ENCODE peak calls at places on chromosomes 13 and 19, in five cellular contexts. T is CD4-positive, alpha-beta memory T cell; P is stomach; E is CD4-positive, alpha-beta T cell; Y is cardiac muscle cell. X is an unnamed sample.

GRCh38 chr13:34114581-34114980 is 296.6 kb downstream of the RFC3 start:
- DNase-seq in T (no peak), Y (no peak), E (no peak), P (no peak), X (no peak)

GRCh38 chr13:63472736-63473135 is 2057.1 kb upstream of the PCDH20 start:
- DNase-seq in Y (no peak), E (no peak), P (no peak), T (no peak), X (no peak)

GRCh38 chr19:41436664-41436951 is 3.1 kb downstream of the DMAC2 start:
- DNase-seq in E (no peak), T (no peak), Y (no peak), P (no peak), X (no peak)

GRCh38 chr19:30069535-30070197 is 127.6 kb downstream of the URI1 start:
- DNase-seq in P (peak), T (no peak), Y (no peak), E (no peak), X (no peak)

GRCh38 chr13:80419416-80419815 is 78.5 kb upstream of the SPRY2 start:
- DNase-seq in T (no peak), Y (no peak), P (no peak), E (no peak), X (no peak)

GRCh38 chr13:91272235-91272777 is 75.2 kb upstream of the MIR17HG start:
- DNase-seq in Y (no peak), T (no peak), E (no peak), P (no peak), X (no peak)

GRCh38 chr13:113544071-113544891 is 40.3 kb upstream of the TFDP1 start:
- DNase-seq in Y (no peak), E (no peak), T (no peak), P (no peak), X (no peak)

GRCh38 chr19:11064831-11065303 is 24.4 kb upstream of the LDLR start:
- DNase-seq in Y (peak), P (no peak), T (no peak), E (no peak), X (no peak)

GRCh38 chr13:81760316-81760715 is 1419.4 kb upstream of the SPRY2 start:
- DNase-seq in P (no peak), Y (no peak), E (no peak), T (no peak), X (no peak)

GRCh38 chr19:13024958-13025653 is 29.8 kb downstream of the NFIX start:
- DNase-seq in T (no peak), Y (no peak), E (no peak), P (no peak), X (peak)

GRCh38 chr19:33772102-33772857 is 24.4 kb upstream of the KCTD15 start:
- DNase-seq in Y (no peak), P (no peak), T (no peak), E (no peak), X (no peak)

GRCh38 chr19:54191671-54192453 is 754 bp downstream of the TSEN34 start:
- DNase-seq in P (no peak), Y (no peak), T (no peak), E (no peak), X (no peak)

GRCh38 chr19:41195675-41196497 is 2.9 kb downstream of the CYP2S1 start:
- DNase-seq in P (no peak), E (no peak), Y (no peak), T (no peak), X (no peak)

GRCh38 chr19:51114087-51114714 is 6.0 kb upstream of the CTU1 start:
- DNase-seq in Y (no peak), E (no peak), T (no peak), P (no peak), X (no peak)

GRCh38 chr13:90968510-90968909 is 379.0 kb upstream of the MIR17HG start:
- DNase-seq in E (no peak), T (no peak), Y (peak), P (no peak), X (no peak)

GRCh38 chr19:51064534-51065220 is at the start of gene KLK13:
- DNase-seq in E (no peak), T (no peak), Y (peak), P (peak), X (no peak)

GRCh38 chr13:107124129-107124718 is 556.3 kb upstream of the ARGLU1 start:
- DNase-seq in E (no peak), T (no peak), P (no peak), Y (peak), X (no peak)

GRCh38 chr13:38883783-38884182 is 106.8 kb downstream of the STOML3 start:
- DNase-seq in P (peak), Y (no peak), E (no peak), T (no peak), X (no peak)

GRCh38 chr13:98291658-98292057 is 114.6 kb upstream of the RNF113B start:
- DNase-seq in T (no peak), E (no peak), Y (no peak), P (no peak), X (no peak)

GRCh38 chr13:49371943-49372636 is 71.8 kb downstream of the CAB39L start:
- DNase-seq in Y (no peak), E (no peak), T (peak), P (no peak), X (no peak)

GRCh38 chr13:33862006-33862405 is 44.1 kb downstream of the RFC3 start:
- DNase-seq in E (no peak), Y (no peak), P (no peak), T (no peak), X (no peak)

GRCh38 chr13:99218969-99219368 is 18.3 kb downstream of the UBAC2 start:
- DNase-seq in Y (no peak), P (no peak), E (peak), T (peak), X (no peak)

GRCh38 chr19:12936582-12936981 is 1.8 kb upstream of the CALR start:
- DNase-seq in Y (no peak), T (no peak), E (no peak), P (no peak), X (no peak)

GRCh38 chr19:49528211-49528771 is 488 bp downstream of the RCN3 start:
- DNase-seq in P (no peak), E (no peak), Y (no peak), T (no peak), X (no peak)

GRCh38 chr19:56137405-56137804 is 3.7 kb upstream of the ZNF444 start:
- DNase-seq in E (no peak), P (peak), T (no peak), Y (no peak), X (no peak)

GRCh38 chr19:11264452-11265176 is 2.3 kb upstream of the DOCK6 start:
- DNase-seq in Y (no peak), T (no peak), P (peak), E (no peak), X (no peak)

GRCh38 chr13:21137696-21138095 is 38.7 kb downstream of the SKA3 start:
- DNase-seq in Y (no peak), T (no peak), P (no peak), E (no peak), X (no peak)

GRCh38 chr19:7138402-7138801 is 68.9 kb downstream of the ZNF557 start:
- DNase-seq in P (no peak), Y (no peak), T (no peak), E (no peak), X (no peak)

GRCh38 chr13:105806335-105806920 is 729.0 kb downstream of the EFNB2 start:
- DNase-seq in T (no peak), Y (no peak), E (no peak), P (no peak), X (no peak)

GRCh38 chr19:41297628-41298326 is 12.2 kb upstream of the CCDC97 start:
- DNase-seq in T (peak), P (peak), Y (no peak), E (no peak), X (no peak)

GRCh38 chr19:50024719-50025021 is 502 bp downstream of the VRK3 start:
- DNase-seq in E (no peak), Y (no peak), T (no peak), P (no peak), X (no peak)

GRCh38 chr13:113656015-113656588 is 1.9 kb downstream of the ATP4B start:
- DNase-seq in P (peak), T (no peak), Y (no peak), E (no peak), X (no peak)

GRCh38 chr13:39148513-39148961 is 110.3 kb downstream of the NHLRC3 start:
- DNase-seq in E (no peak), P (no peak), Y (no peak), T (no peak), X (no peak)

GRCh38 chr19:41265376-41266153 is 1.4 kb downstream of the HNRNPUL1 start:
- DNase-seq in E (no peak), Y (peak), T (peak), P (peak), X (no peak)

DNA sequence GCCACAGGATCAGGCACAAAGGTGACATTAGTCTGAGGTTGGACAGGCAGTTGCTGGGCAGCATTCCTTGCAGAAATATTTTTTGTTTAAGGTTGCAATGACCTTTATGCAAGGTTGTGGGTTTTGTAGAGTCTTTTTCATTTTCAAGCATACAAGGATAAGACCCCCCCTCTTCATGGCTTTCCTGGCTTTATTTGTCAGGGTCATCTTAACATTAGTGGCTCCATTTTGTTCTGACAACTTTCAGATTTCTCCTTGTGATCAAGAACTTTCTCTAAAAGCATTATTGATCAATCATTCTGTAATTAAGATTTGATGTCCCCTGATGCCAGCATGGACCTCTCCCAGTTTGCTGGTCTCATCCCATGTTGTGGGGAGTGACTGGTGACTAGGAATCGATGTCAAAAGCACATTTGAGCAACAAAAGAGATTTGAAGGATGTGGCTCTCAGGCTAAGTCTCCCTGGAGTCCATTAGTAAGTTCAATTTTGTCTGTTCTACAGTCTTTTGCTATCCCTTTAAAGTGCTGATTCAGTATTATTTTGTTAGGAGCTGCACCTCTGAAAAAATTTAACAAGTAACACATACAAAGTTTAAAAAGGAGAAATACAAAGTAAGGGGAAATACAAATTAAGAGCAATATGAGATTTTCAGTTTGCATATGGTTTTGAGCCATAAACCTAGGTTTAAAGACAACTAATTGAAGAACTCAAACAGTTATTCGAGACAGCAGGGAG is 5.3 kb downstream of the CARD8 start:
- DNase-seq in P (no peak), T (no peak), Y (no peak), E (no peak), X (no peak)
- H3K27ac ChIP-seq in P (peak), T (peak), Y (no peak), E (peak), X (peak)

DNA sequence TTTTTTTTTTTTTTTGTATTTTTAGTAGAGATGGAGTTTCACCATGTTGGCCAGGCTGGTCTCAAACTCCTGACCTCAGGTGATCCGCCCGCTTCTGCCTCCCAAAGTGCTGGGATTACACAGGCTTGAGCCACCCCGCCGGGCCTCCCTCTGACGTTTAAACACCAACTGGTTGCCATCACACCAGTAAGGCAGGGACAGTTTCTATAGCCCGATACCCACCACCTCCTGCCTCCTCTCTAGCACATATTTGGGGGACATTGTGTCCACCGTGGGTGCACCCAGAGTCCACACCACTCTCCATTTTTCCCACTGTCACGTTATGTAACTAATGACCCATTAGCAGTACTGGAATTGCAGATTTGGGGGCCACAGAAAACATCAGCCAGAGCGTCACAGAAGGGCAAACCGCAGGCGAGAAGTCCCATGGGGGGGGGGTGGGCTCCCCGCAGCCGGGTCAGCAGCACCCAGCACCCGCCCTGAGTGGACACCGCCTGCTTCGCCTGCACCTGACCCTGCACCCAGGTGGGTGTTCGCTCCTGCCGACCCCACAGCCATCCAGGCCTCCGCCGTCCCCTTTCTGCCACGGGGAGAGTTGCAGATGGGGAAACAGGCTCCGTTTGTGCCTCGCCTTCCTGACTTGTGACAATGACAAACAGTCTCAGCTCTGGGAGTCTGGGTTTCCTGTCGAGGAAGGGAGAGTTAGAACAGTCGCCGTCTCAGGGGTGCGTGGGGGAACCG is 3.6 kb downstream of the ONECUT3 start:
- DNase-seq in T (no peak), E (no peak), Y (no peak), P (no peak), X (no peak)
- H3K27ac ChIP-seq in T (no peak), E (no peak), Y (no peak), P (no peak), X (no peak)

GRCh38 chr19:38910488-38910887 is 1.5 kb downstream of the CCER2 start:
- DNase-seq in T (no peak), P (no peak), Y (no peak), E (no peak), X (no peak)

GRCh38 chr19:38911388-38912004 is 490 bp downstream of the CCER2 start:
- DNase-seq in P (no peak), Y (no peak), E (no peak), T (no peak), X (no peak)

GRCh38 chr19:38907670-38908069 is 4.3 kb downstream of the CCER2 start:
- DNase-seq in T (no peak), Y (no peak), P (no peak), E (no peak), X (no peak)

GRCh38 chr19:38907227-38907626 is 4.8 kb downstream of the CCER2 start:
- DNase-seq in T (no peak), Y (no peak), P (no peak), E (no peak), X (no peak)

DNA sequence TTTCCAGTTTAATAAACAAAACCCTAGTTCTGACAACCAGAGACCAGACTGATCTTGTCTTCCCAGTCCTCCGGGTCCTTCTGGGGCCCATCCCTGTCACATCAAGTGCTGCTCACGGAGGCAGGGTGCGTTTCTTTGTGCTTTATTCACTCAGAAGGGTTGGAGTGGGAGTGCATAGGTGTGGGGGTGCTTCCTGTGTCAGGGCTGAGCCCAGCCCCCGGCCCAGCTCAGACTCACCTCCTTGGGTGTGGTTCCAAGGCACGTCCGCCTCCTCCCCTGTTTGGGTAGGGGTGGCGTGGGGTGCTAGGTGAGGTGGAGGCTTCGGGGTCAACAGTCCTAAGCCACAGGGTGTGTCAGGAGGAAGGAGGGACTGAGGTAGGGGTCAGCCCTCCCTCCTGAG is 3.1 kb downstream of the CCER2 start:
- DNase-seq in P (no peak), Y (no peak), E (no peak), T (no peak), X (peak)
- H3K27ac ChIP-seq in P (no peak), Y (no peak), E (no peak), T (no peak), X (no peak)

GRCh38 chr19:3272532-3272931 is 48.1 kb downstream of the CELF5 start:
- DNase-seq in P (no peak), T (no peak), Y (no peak), E (no peak), X (no peak)
- H3K27ac ChIP-seq in P (no peak), T (no peak), Y (no peak), E (no peak), X (no peak)

GRCh38 chr13:30645629-30646028 is 27.9 kb downstream of the USPL1 start:
- DNase-seq in E (no peak), Y (no peak), P (no peak), T (no peak), X (no peak)

GRCh38 chr13:30648522-30649012 is 30.8 kb downstream of the USPL1 start:
- DNase-seq in T (no peak), E (no peak), P (no peak), Y (no peak), X (no peak)

GRCh38 chr13:30652746-30653145 is 35.0 kb downstream of the USPL1 start:
- DNase-seq in T (no peak), E (no peak), P (no peak), Y (no peak), X (no peak)

GRCh38 chr13:30647420-30647819 is 29.7 kb downstream of the USPL1 start:
- DNase-seq in E (no peak), T (no peak), P (no peak), Y (no peak), X (no peak)

DNA sequence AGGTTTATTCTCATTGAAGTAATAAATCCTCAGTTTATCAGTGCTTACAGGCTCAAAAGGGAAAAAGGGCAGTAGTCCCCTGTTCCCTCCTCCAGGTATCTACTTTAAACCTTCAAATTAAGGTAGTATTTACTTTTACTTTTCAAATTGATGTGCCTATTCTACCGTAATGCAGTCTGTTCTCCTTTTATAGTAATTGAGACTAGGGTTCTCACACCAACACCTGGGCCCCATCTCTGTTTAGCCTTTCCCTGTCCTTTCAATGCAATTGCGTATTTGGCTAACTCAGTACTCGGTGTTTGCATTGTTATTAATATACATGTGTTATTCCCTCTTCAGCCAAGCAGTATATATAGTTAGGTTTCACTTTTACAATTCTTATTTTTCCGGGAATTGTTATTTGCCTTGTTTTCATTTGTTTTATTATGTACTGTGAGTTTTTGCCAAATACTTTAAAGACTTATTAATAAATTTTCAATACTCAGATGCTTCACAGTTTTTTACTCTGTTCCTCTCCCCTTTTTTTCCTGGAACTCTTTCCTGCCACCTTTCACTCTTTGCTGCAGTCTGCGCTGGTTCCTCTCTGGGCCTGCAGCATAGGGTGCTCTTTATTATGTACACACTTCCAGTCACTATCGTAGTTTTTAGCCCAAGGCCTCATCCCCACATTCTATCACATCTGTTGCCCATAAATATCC is 30.3 kb downstream of the USPL1 start:
- DNase-seq in E (no peak), P (no peak), Y (no peak), T (no peak), X (no peak)
- H3K27ac ChIP-seq in E (no peak), P (peak), Y (no peak), T (no peak), X (no peak)

GRCh38 chr13:79336971-79337370 is 69.1 kb downstream of the RBM26 start:
- DNase-seq in Y (no peak), T (no peak), E (no peak), P (no peak), X (no peak)

GRCh38 chr13:79341202-79341601 is 64.9 kb downstream of the RBM26 start:
- DNase-seq in Y (no peak), P (no peak), T (no peak), E (no peak), X (no peak)

GRCh38 chr13:79340490-79340889 is 65.6 kb downstream of the RBM26 start:
- DNase-seq in T (no peak), P (no peak), E (no peak), Y (no peak), X (no peak)

GRCh38 chr13:79338343-79338742 is 67.7 kb downstream of the RBM26 start:
- DNase-seq in T (no peak), E (no peak), P (no peak), Y (no peak), X (no peak)
- H3K27ac ChIP-seq in T (no peak), E (no peak), P (no peak), Y (no peak), X (no peak)

GRCh38 chr13:35781661-35782060 is 305.2 kb upstream of the MAB21L1 start:
- DNase-seq in P (no peak), Y (no peak), T (no peak), E (no peak), X (no peak)
- H3K27ac ChIP-seq in P (no peak), Y (no peak), T (no peak), E (no peak), X (no peak)

DNA sequence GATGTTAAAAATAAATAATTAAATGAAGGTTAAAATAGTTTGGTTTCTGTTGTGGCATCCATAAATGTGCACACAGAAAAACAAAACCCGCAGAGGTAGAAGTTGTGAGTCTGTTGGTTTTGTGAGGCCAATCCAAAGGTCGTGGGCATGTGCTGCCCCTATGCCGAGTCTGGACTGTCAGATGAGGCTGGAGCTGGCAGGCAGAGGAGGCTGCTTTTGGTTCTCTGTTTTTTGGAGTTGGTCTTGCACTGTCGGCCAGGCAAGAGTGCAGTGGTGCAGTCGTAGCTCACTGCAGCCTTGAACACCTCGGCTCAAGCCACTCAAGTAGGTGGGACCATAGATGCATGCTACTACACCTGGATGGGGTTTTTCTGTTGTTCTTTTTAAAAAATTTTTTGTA is 43.7 kb downstream of the TSSK6 start:
- DNase-seq in E (no peak), Y (no peak), T (no peak), P (no peak), X (no peak)
- H3K27ac ChIP-seq in E (no peak), Y (no peak), T (peak), P (no peak), X (no peak)